ENCODE peak calls at places on chromosomes 7 and 10, in six cellular contexts. A is epithelial cell of esophagus; K is brain microvascular endothelial cell; J is foreskin fibroblast; P is heart right ventricle; R is CD8-positive, alpha-beta T cell. W is an unnamed sample.

GRCh38 chr10:10032991-10033390 is 984.7 kb upstream of the CELF2 start:
- DNase-seq in A (no peak), J (no peak), R (no peak), K (no peak), P (no peak), W (no peak)

GRCh38 chr7:151409555-151410404 is at the start of gene WDR86:
- DNase-seq in R (peak; percentile 32), P (no peak), K (no peak), J (no peak), A (no peak), W (no peak)

GRCh38 chr10:68156373-68157185 is 47.3 kb downstream of the MYPN start:
- DNase-seq in J (peak; percentile 68), R (peak; percentile 58), P (no peak), K (peak; percentile 76), A (peak; percentile 74), W (peak; percentile 61)

GRCh38 chr7:82204694-82205093 is 238.9 kb downstream of the CACNA2D1 start:
- DNase-seq in A (peak; percentile 63), J (peak; percentile 36), R (no peak), P (peak; percentile 17), K (peak; percentile 85), W (peak; percentile 73)

GRCh38 chr10:98446656-98447221 is at the start of gene HPS1:
- DNase-seq in J (peak; percentile 68), R (peak; percentile 76), P (peak; percentile 87), K (peak; percentile 41), A (peak; percentile 65), W (peak; percentile 21)

GRCh38 chr10:509361-510102 is 179.9 kb downstream of the DIP2C start:
- DNase-seq in P (no peak), J (no peak), A (no peak), K (no peak), R (no peak), W (no peak)

GRCh38 chr7:134081695-134082094 is 45.4 kb upstream of the LRGUK start:
- DNase-seq in J (no peak), K (no peak), P (no peak), A (no peak), R (no peak), W (no peak)

GRCh38 chr7:79893991-79894390 is 240.6 kb upstream of the GNAI1 start:
- DNase-seq in A (no peak), J (no peak), R (no peak), K (no peak), P (no peak), W (no peak)

GRCh38 chr7:2623698-2624014 is 8.1 kb upstream of the TTYH3 start:
- DNase-seq in J (no peak), A (no peak), K (no peak), P (no peak), R (no peak), W (no peak)

GRCh38 chr7:37942934-37943610 is 22.6 kb downstream of the EPDR1 start:
- DNase-seq in R (no peak), P (peak; percentile 80), J (no peak), K (peak; percentile 60), A (no peak), W (no peak)

GRCh38 chr10:60611291-60611747 is 167.0 kb upstream of the CDK1 start:
- DNase-seq in R (no peak), P (no peak), A (peak; percentile 97), K (peak; percentile 86), J (peak; percentile 83), W (peak; percentile 37)

GRCh38 chr7:90720970-90721768 is 125.0 kb downstream of the CDK14 start:
- DNase-seq in J (peak; percentile 62), K (peak; percentile 63), R (no peak), A (peak; percentile 34), P (no peak), W (peak; percentile 52)

GRCh38 chr10:124739119-124739921 is 4.9 kb downstream of the FAM53B start:
- DNase-seq in J (no peak), A (no peak), R (no peak), K (no peak), P (no peak), W (no peak)

GRCh38 chr7:128833148-128833938 is 3.1 kb downstream of the FLNC start:
- DNase-seq in K (peak; percentile 88), J (peak; percentile 79), P (peak; percentile 61), A (peak; percentile 40), R (no peak), W (peak; percentile 83)

GRCh38 chr10:33240931-33241330 is 93.5 kb downstream of the NRP1 start:
- DNase-seq in J (peak; percentile 46), K (no peak), P (no peak), R (no peak), A (no peak), W (peak; percentile 22)

GRCh38 chr10:4686644-4686996 is 139.4 kb upstream of the AKR1E2 start:
- DNase-seq in P (no peak), K (peak; percentile 81), J (peak; percentile 33), R (no peak), A (peak; percentile 98), W (peak; percentile 67)

GRCh38 chr10:17758200-17758599 is 6.2 kb downstream of the TMEM236 start:
- DNase-seq in J (no peak), R (no peak), A (no peak), K (no peak), P (no peak), W (no peak)

GRCh38 chr7:98823226-98823625 is 46.6 kb downstream of the TMEM130 start:
- DNase-seq in J (no peak), P (no peak), K (no peak), A (no peak), R (no peak), W (no peak)

GRCh38 chr10:47058303-47058702 is 147.1 kb downstream of the PTPN20 start:
- DNase-seq in K (no peak), J (no peak), P (no peak), A (no peak), R (no peak), W (no peak)

GRCh38 chr10:31604646-31605170 is 285.7 kb downstream of the ZEB1 start:
- DNase-seq in J (no peak), A (no peak), K (no peak), P (no peak), R (no peak), W (no peak)

GRCh38 chr10:14016942-14017341 is 313.8 kb downstream of the FRMD4A start:
- DNase-seq in K (no peak), R (no peak), A (no peak), J (no peak), P (no peak), W (no peak)

GRCh38 chr7:32318300-32319018 is 171.7 kb downstream of the LSM5 start:
- DNase-seq in K (no peak), P (peak; percentile 41), A (no peak), J (no peak), R (no peak), W (no peak)

GRCh38 chr7:106165328-106165727 is 53.2 kb upstream of the SYPL1 start:
- DNase-seq in J (peak; percentile 65), K (peak; percentile 82), P (no peak), A (peak; percentile 42), R (no peak), W (peak; percentile 42)

GRCh38 chr10:76436367-76436766 is 1004.9 kb downstream of the LRMDA start:
- DNase-seq in A (no peak), K (no peak), R (no peak), J (no peak), P (peak; percentile 43), W (no peak)

GRCh38 chr7:85719981-85720963 is 533.4 kb upstream of the SEMA3D start:
- DNase-seq in R (no peak), A (peak; percentile 81), J (peak; percentile 36), K (no peak), P (no peak), W (peak; percentile 5)

GRCh38 chr10:5888352-5888751 is 1.3 kb downstream of the ANKRD16 start:
- DNase-seq in K (no peak), J (no peak), A (peak; percentile 55), P (no peak), R (no peak), W (peak; percentile 20)

GRCh38 chr10:117603726-117604125 is 61.2 kb downstream of the EMX2 start:
- DNase-seq in K (no peak), A (no peak), J (no peak), P (no peak), R (no peak), W (no peak)

GRCh38 chr10:74150151-74151056 is at the start of gene AP3M1:
- DNase-seq in R (peak; percentile 81), A (peak; percentile 90), P (peak; percentile 82), J (no peak), K (no peak), W (no peak)

GRCh38 chr7:76364198-76364584 is 5.4 kb upstream of the YWHAG start:
- DNase-seq in A (peak; percentile 79), K (no peak), P (peak; percentile 29), J (peak; percentile 66), R (no peak), W (peak; percentile 40)

GRCh38 chr7:50554431-50554830 is 10.8 kb downstream of the DDC start:
- DNase-seq in K (no peak), P (no peak), A (no peak), J (no peak), R (no peak), W (no peak)

GRCh38 chr10:31383810-31384588 is 65.0 kb downstream of the ZEB1 start:
- DNase-seq in P (no peak), A (no peak), J (no peak), K (no peak), R (no peak), W (no peak)

GRCh38 chr10:80861882-80862281 is 324.2 kb downstream of the SH2D4B start:
- DNase-seq in A (no peak), K (no peak), P (no peak), R (no peak), J (no peak), W (no peak)
- TF ChIP-seq CTCF in A (no peak), K (no peak), P (no peak), R (no peak), J (no peak), W (no peak)

GRCh38 chr7:33836797-33837355 is 68.5 kb upstream of the BMPER start:
- DNase-seq in A (no peak), P (no peak), R (no peak), K (no peak), J (no peak), W (no peak)
- TF ChIP-seq CTCF in A (peak; percentile 41), P (no peak), R (no peak), K (peak; percentile 49), J (no peak), W (peak; percentile 59)

GRCh38 chr7:72405871-72406270 is 6.3 kb downstream of the CALN1 start:
- DNase-seq in R (no peak), K (no peak), A (no peak), P (no peak), J (no peak), W (no peak)

GRCh38 chr7:72404743-72405142 is 7.4 kb downstream of the CALN1 start:
- DNase-seq in P (no peak), R (no peak), K (no peak), A (no peak), J (no peak), W (no peak)

GRCh38 chr7:72405389-72405788 is 6.7 kb downstream of the CALN1 start:
- DNase-seq in J (no peak), K (no peak), R (no peak), P (no peak), A (peak; percentile 9), W (no peak)

GRCh38 chr7:72408966-72409637 is 3.0 kb downstream of the CALN1 start:
- DNase-seq in A (no peak), K (no peak), J (no peak), R (no peak), P (no peak), W (no peak)

GRCh38 chr7:72406820-72407403 is 5.2 kb downstream of the CALN1 start:
- DNase-seq in R (no peak), J (no peak), K (no peak), A (no peak), P (no peak), W (no peak)
- TF ChIP-seq CTCF in R (no peak), J (no peak), K (no peak), A (no peak), P (no peak), W (no peak)

GRCh38 chr7:27581906-27582305 is 80.8 kb downstream of the HIBADH start:
- DNase-seq in R (no peak), A (no peak), P (no peak), K (no peak), J (no peak), W (no peak)
- TF ChIP-seq CTCF in R (no peak), A (no peak), P (no peak), K (no peak), J (no peak), W (no peak)

W was measured in HFFc6.